ENCODE peak calls at places on chromosome 5, in eight cellular contexts. R is bronchial epithelial cell, K is osteocyte, N is GM20000, E is GM10248, H is chondrocyte, V is endothelial cell, J is colonic mucosa. C is an unnamed sample.

GRCh38 chr5:55622460-55622859 is 87.7 kb upstream of the PLPP1 start:
- DNase-seq in R (no peak), K (no peak), N (no peak), E (no peak), H (no peak), V (no peak), J (no peak), C (no peak)

GRCh38 chr5:171299851-171300250 is 9.2 kb upstream of the TLX3 start:
- DNase-seq in R (peak; percentile 24), K (no peak), N (no peak), E (no peak), H (no peak), V (no peak), J (no peak), C (no peak)

GRCh38 chr5:140273401-140273877 is 29.5 kb downstream of the PFDN1 start:
- DNase-seq in R (no peak), K (no peak), N (no peak), E (no peak), H (no peak), V (no peak), J (no peak), C (no peak)

GRCh38 chr5:30981576-30981975 is 211.9 kb upstream of the CDH6 start:
- DNase-seq in R (no peak), K (no peak), N (no peak), E (no peak), H (no peak), V (no peak), J (no peak), C (no peak)

GRCh38 chr5:24428345-24428744 is 216.4 kb downstream of the CDH10 start:
- DNase-seq in R (peak; percentile 36), K (no peak), N (no peak), E (no peak), H (no peak), V (no peak), J (no peak), C (no peak)

GRCh38 chr5:116842514-116842924 is 267.9 kb upstream of the SEMA6A start:
- DNase-seq in R (no peak), K (no peak), N (no peak), E (no peak), H (no peak), V (no peak), J (no peak), C (no peak)

GRCh38 chr5:162529886-162530285 is 462.3 kb downstream of the GABRG2 start:
- DNase-seq in R (no peak), K (no peak), N (no peak), E (no peak), H (no peak), V (no peak), J (no peak), C (no peak)

GRCh38 chr5:150516011-150516410 is 8.1 kb downstream of the NDST1 start:
- DNase-seq in R (no peak), K (no peak), N (no peak), E (no peak), H (no peak), V (no peak), J (no peak), C (no peak)

GRCh38 chr5:138352071-138352721 is at the start of gene KDM3B:
- DNase-seq in R (peak; percentile 58), K (peak; percentile 99), N (peak; percentile 97), E (peak; percentile 95), H (no peak), V (peak; percentile 99), J (peak; percentile 87), C (peak; percentile 73)

GRCh38 chr5:116947691-116948528 is 373.3 kb upstream of the SEMA6A start:
- DNase-seq in R (peak; percentile 79), K (no peak), N (peak; percentile 65), E (peak; percentile 70), H (no peak), V (peak; percentile 79), J (peak; percentile 77), C (peak; percentile 65)

GRCh38 chr5:150175536-150175935 is 9.0 kb downstream of the CDX1 start:
- DNase-seq in R (no peak), K (no peak), N (peak; percentile 68), E (peak; percentile 59), H (no peak), V (peak; percentile 56), J (no peak), C (no peak)

GRCh38 chr5:85334-85995 is 6.5 kb upstream of the PLEKHG4B start:
- DNase-seq in R (no peak), K (peak; percentile 76), N (no peak), E (no peak), H (no peak), V (no peak), J (no peak), C (no peak)

GRCh38 chr5:121974261-121974660 is 12.5 kb downstream of the SRFBP1 start:
- DNase-seq in R (no peak), K (no peak), N (no peak), E (no peak), H (no peak), V (no peak), J (no peak), C (no peak)

GRCh38 chr5:147515269-147515668 is 5.4 kb upstream of the DPYSL3 start:
- DNase-seq in R (no peak), K (no peak), N (no peak), E (no peak), H (no peak), V (no peak), J (no peak), C (no peak)

GRCh38 chr5:89457411-89458329 is 574.7 kb upstream of the MEF2C start:
- DNase-seq in R (peak; percentile 81), K (no peak), N (no peak), E (no peak), H (no peak), V (no peak), J (no peak), C (peak; percentile 47)

GRCh38 chr5:18772475-18772874 is 1138.2 kb downstream of the TAF11L14 start:
- DNase-seq in R (peak; percentile 77), K (no peak), N (no peak), E (no peak), H (no peak), V (no peak), J (no peak), C (no peak)

GRCh38 chr5:4879693-4880303 is 260.3 kb upstream of the ADAMTS16 start:
- DNase-seq in R (peak; percentile 50), K (no peak), N (peak; percentile 74), E (peak; percentile 78), H (no peak), V (peak; percentile 93), J (peak; percentile 66), C (no peak)

GRCh38 chr5:56815657-56816545 is 552 bp downstream of the MAP3K1 start:
- DNase-seq in R (no peak), K (peak; percentile 86), N (peak; percentile 70), E (peak; percentile 73), H (no peak), V (peak; percentile 47), J (peak; percentile 36), C (no peak)

GRCh38 chr5:122493776-122494518 is 181.9 kb downstream of the SNCAIP start:
- DNase-seq in R (peak; percentile 18), K (no peak), N (no peak), E (no peak), H (no peak), V (no peak), J (no peak), C (no peak)

GRCh38 chr5:135007305-135007704 is 26.7 kb downstream of the PITX1 start:
- DNase-seq in R (no peak), K (peak; percentile 72), N (no peak), E (peak; percentile 5), H (no peak), V (no peak), J (no peak), C (no peak)

GRCh38 chr5:56060276-56061110 is 65.7 kb upstream of the IL6ST start:
- DNase-seq in R (no peak), K (no peak), N (no peak), E (no peak), H (no peak), V (no peak), J (no peak), C (no peak)

GRCh38 chr5:127865273-127865672 is 162.1 kb downstream of the CCDC192 start:
- DNase-seq in R (no peak), K (no peak), N (no peak), E (peak; percentile 10), H (no peak), V (no peak), J (no peak), C (no peak)
- TF ChIP-seq CTCF in R (peak; percentile 1), K (no peak), N (no peak), E (no peak), H (no peak), V (no peak), J (no peak), C (no peak)

GRCh38 chr5:21661129-21661528 is 1192.0 kb downstream of the CDH12 start:
- DNase-seq in R (no peak), K (no peak), N (no peak), E (no peak), H (no peak), V (no peak), J (no peak), C (no peak)

GRCh38 chr5:21665525-21665924 is 1187.6 kb downstream of the CDH12 start:
- DNase-seq in R (no peak), K (no peak), N (no peak), E (no peak), H (no peak), V (no peak), J (no peak), C (no peak)

DNA sequence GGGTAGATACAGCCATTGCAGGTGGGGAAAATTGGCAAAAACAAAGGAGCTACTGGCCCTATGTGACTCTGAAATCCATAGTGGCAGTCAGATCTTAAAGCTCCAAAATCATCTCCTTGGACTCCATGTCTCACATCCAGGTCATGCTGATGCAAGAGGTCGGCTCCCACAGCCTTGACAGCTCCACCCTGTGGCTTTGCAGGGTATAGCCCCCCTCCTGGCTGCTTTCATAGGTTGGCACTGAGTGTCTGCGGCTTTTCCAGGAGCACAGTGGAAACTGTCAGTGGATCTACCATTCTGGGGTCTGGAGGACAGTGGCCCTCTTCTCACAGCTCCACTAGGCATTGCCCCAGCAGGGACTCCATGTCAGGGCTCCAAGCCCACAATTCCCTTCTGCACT is 1190.1 kb downstream of the CDH12 start:
- DNase-seq in R (no peak), K (no peak), N (no peak), E (no peak), H (no peak), V (no peak), J (no peak), C (no peak)
- TF ChIP-seq CTCF in R (no peak), K (no peak), N (no peak), E (no peak), H (no peak), V (no peak), J (no peak), C (no peak)

DNA sequence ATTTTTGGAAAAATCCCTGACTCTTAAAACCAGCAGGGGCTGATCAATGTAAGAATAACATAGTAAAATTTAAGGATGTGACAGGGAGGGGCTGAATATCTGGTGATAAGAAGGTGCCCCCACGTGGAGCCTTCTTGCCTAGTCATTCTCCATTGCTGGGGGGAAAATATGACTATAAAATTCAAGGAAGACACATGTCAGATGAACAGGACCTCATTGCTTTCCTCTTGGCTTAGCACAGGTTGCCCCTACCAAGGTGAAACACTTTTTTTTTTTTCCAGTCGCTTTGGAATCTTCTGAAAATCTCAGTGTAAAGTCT is 310.9 kb downstream of the EFNA5 start:
- DNase-seq in R (no peak), K (no peak), N (no peak), E (no peak), H (no peak), V (no peak), J (no peak), C (no peak)
- TF ChIP-seq CTCF in R (no peak), K (peak; percentile 26), N (no peak), E (no peak), H (peak; percentile 53), V (no peak), J (no peak), C (peak; percentile 33)

GRCh38 chr5:91306497-91306896 is 76.6 kb downstream of the ARRDC3 start:
- DNase-seq in R (no peak), K (no peak), N (no peak), E (no peak), H (no peak), V (no peak), J (no peak), C (no peak)
- TF ChIP-seq CTCF in R (no peak), K (no peak), N (no peak), E (no peak), H (no peak), V (no peak), J (no peak), C (no peak)

C was measured in RWPE2.